ENCODE peak calls at places on chromosomes 12 and 14, in six cellular contexts. O is HEK293T, N is GM12878, G is A549, C is IMR-90, U is K562. Y is an unnamed sample.

GRCh38 chr14:85528882-85529585 is 910 bp upstream of the FLRT2 start:
- DNase-seq in O (no peak), N (no peak), G (no peak), C (peak), U (no peak), Y (no peak)

GRCh38 chr12:65602579-65603295 is 221.5 kb upstream of the HMGA2 start:
- DNase-seq in O (peak), N (no peak), G (peak), C (peak), U (peak), Y (peak)

GRCh38 chr14:39266589-39266870 is 32.8 kb downstream of the MIA2 start:
- DNase-seq in O (no peak), N (no peak), G (no peak), C (peak), U (no peak), Y (peak)

GRCh38 chr12:69024907-69025306 is 91.9 kb upstream of the CPM start:
- DNase-seq in O (no peak), N (no peak), G (no peak), C (peak), U (no peak), Y (no peak)

GRCh38 chr12:127494961-127495915 is 771.7 kb upstream of the TMEM132C start:
- DNase-seq in O (no peak), N (no peak), G (no peak), C (no peak), U (no peak), Y (no peak)

GRCh38 chr14:72948481-72949138 is 22.3 kb downstream of the DCAF4 start:
- DNase-seq in O (peak), N (peak), G (peak), C (peak), U (peak), Y (peak)

GRCh38 chr12:15152864-15153263 is 68.4 kb downstream of the RERG start:
- DNase-seq in O (no peak), N (no peak), G (no peak), C (peak), U (no peak), Y (no peak)

GRCh38 chr14:79584679-79585078 is 626.6 kb downstream of the DIO2 start:
- DNase-seq in O (no peak), N (no peak), G (no peak), C (peak), U (no peak), Y (no peak)

GRCh38 chr14:99872786-99873440 is 79.7 kb downstream of the EML1 start:
- DNase-seq in O (no peak), N (no peak), G (no peak), C (peak), U (no peak), Y (no peak)

GRCh38 chr14:90300649-90301048 is 31.1 kb downstream of the NRDE2 start:
- DNase-seq in O (no peak), N (no peak), G (no peak), C (peak), U (no peak), Y (no peak)

GRCh38 chr12:121804417-121805111 is 755 bp downstream of the SETD1B start:
- DNase-seq in O (no peak), N (no peak), G (no peak), C (no peak), U (peak), Y (peak)

DNA sequence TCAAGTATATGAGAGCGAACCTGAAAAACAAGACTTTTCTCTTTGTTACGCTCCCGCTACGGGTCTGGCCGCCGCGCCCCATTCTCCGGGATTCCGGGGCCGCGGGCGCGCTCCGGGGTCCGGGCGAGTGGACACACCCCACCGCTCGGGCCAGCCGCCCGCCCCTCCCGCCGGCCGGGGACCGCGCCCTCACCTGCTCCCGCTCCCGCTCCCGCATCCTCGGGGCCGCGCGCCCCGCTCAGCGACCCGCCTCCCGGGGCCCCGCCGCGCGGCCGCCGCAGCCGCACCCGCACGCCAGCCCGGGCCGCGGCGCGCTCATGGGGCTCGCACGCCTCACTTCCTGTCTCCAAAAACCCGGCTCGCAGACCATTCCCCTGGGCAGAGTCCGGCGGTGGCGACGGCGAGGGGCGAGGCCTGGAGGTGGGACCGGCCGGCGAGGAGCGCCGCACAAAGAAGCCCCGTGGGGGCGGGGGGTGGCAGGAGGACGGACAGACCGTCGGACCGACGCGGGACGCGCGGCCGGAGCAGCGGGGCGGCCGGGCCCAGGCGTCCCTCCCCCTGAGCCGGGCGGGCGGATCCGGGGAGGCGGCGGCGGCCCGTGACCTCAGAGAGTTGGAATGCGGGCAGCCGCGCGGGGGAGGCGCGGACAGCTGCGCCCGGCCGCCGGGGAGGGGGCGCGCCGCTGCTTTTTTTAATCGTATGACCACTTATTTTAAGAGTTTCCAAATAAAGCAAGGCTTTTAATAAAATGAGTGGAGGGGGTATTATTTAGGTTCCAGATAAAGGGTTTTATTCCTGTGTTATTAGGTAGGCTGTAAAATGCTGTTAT is at the start of gene PTPN21:
- DNase-seq in O (peak), N (no peak), G (peak), C (peak), U (peak), Y (peak)
- TF ChIP-seq BHLHE40 in O (no peak), N (no peak), G (no peak), C (no peak), U (peak), Y (no peak)

GRCh38 chr12:19992311-19992710 is 376.0 kb upstream of the PDE3A start:
- DNase-seq in O (no peak), N (no peak), G (no peak), C (no peak), U (no peak), Y (no peak)

GRCh38 chr12:19988457-19988856 is 379.9 kb upstream of the PDE3A start:
- DNase-seq in O (no peak), N (no peak), G (no peak), C (no peak), U (no peak), Y (no peak)

DNA sequence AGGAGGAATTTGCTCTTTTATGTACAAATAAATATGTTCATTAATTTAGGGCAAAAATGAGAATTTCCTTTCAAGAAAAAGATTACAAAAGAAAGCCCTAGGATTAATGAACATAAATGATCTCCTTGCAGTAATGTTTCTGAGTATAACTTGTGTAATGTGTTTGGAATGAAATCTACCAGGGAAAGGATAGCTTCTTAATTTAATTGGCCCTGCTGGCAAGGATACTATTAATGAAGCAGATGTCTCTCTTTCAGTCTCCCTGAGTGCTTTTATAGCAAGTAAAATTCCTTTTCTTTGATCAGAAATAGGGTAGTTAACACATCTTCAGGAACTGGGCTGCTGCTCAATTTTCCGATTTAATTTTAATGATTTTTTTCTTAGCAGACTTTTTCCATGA is 379.4 kb upstream of the PDE3A start:
- DNase-seq in O (no peak), N (no peak), G (no peak), C (no peak), U (no peak), Y (no peak)
- TF ChIP-seq BHLHE40 in O (no peak), N (no peak), G (no peak), C (no peak), U (no peak), Y (no peak)

GRCh38 chr14:93682459-93682858 is 105.8 kb downstream of the PRIMA1 start:
- DNase-seq in O (no peak), N (no peak), G (no peak), C (no peak), U (no peak), Y (no peak)

GRCh38 chr14:93688239-93688666 is 100.0 kb downstream of the PRIMA1 start:
- DNase-seq in O (no peak), N (no peak), G (no peak), C (no peak), U (no peak), Y (no peak)

GRCh38 chr14:93685121-93685520 is 103.2 kb downstream of the PRIMA1 start:
- DNase-seq in O (no peak), N (no peak), G (no peak), C (no peak), U (no peak), Y (no peak)

GRCh38 chr14:93686313-93686712 is 102.0 kb downstream of the PRIMA1 start:
- DNase-seq in O (no peak), N (no peak), G (no peak), C (no peak), U (no peak), Y (no peak)

DNA sequence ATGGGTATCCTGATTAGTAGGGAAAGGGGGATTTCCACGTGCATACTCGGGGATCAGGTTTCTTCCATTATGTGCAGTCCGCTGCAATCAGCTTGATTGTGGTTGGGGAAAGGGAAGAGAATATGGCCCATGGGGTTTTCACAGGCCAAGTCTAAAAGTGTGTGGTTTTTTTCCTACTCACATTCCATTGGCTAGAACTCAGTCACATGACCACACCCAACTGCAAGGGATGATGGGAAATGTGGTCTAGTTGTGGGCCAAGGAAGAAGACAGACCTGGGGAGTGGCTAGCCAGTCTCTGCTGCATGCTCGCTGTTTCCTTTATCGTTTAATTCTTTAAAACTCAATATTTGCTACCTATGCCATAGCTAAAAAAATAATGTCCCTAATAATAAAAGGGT is 105.0 kb downstream of the PRIMA1 start:
- DNase-seq in O (peak), N (no peak), G (no peak), C (no peak), U (peak), Y (no peak)
- TF ChIP-seq BHLHE40 in O (no peak), N (no peak), G (no peak), C (no peak), U (no peak), Y (no peak)

DNA sequence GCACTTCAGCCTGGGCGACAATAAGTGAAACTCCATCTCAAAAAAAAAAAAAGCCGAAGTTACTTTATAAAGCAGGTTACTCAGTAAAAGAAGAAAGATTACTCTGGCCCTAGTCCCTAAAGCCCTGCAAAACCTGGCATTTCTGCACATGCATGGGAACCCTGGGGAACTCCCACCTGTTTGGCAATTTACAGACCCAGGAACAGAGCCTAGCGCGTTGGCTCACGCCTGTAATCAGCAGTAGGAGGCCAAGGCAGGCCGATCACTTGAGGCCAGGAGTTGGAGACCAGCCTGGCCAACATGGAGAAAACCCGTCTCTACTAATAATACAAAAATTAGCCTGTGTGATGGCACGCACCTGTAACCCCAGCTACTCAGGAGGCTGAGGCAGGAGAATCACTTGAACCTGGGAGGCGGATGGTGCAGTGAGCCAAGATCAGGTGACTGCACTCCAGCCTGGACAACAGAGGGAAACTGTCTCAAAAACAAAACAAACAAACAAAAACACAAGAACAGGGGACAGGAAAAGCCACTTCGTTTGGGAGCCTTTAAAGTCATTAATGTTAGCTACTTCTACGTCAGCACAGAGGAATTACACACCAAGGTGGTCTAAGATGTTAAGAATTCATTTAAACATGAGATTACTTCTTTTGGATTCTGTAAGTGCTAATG is 34.1 kb upstream of the SPTSSA start:
- DNase-seq in O (no peak), N (no peak), G (no peak), C (no peak), U (no peak), Y (no peak)
- TF ChIP-seq BHLHE40 in O (no peak), N (no peak), G (no peak), C (no peak), U (no peak), Y (no peak)

DNA sequence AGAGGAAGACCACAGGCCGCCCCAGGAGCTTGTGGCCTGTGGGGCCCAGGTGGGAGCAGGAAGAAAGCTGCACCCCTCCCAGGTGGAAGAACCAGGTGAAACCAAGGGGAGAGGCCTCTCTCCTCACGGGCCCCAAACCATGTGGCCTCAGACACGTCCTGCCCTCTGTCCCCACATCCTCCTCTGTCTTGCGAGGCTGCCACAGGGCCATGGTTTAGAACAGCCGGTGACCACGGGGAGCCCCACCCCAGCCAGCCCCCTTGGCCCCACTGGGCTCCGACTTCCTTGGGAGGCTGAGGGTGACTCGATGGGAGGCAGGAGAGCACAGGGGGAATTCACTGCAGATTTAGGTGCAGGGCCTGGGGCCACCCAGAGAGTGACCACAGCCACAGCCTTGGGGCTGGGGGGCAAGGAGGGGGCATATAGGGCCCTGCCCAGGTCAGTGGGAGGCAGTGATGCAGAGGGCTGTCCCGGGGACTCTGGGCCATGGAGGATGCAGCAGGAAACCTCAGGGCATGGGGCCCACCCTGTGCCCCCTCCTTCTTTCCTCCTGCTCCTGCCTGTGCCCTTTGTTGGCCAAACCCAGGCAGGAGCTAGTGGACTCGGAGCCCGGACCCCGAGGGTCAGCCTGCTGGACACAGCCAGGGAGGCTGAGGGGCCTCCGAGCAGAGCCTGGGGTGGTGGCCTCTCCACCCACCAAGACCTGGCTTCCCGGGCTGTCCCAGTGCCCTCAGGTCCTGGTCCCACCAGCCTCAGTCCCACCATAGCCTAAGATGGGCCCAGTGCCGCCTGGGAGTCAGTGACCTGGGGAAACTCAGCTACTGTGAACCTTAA is 265.7 kb downstream of the ADGRD1 start:
- DNase-seq in O (no peak), N (no peak), G (no peak), C (no peak), U (no peak), Y (no peak)
- TF ChIP-seq BHLHE40 in O (no peak), N (no peak), G (no peak), C (no peak), U (no peak), Y (no peak)

Y was measured in HepG2.